ENCODE peak calls at places on chromosome 21, in ten cellular contexts. Y, E, Z, W, J, F, U, A, B and H are unnamed samples.

GRCh38 chr21:27290020-27290419 is 323.1 kb upstream of the ADAMTS5 start:
- DNase-seq in E (no peak), B (no peak), U (no peak), F (no peak), Y (no peak), A (no peak), Z (no peak), J (no peak), W (no peak), H (no peak)

GRCh38 chr21:31604591-31605190 is 54.8 kb upstream of the SOD1 start:
- DNase-seq in A (peak; percentile 63), F (peak; percentile 61), W (peak; percentile 16), Z (no peak), E (peak; percentile 72), U (peak; percentile 55), B (peak; percentile 55), Y (peak; percentile 42), J (peak; percentile 42), H (peak; percentile 23)

GRCh38 chr21:38293765-38294164 is 37.0 kb downstream of the KCNJ15 start:
- DNase-seq in U (no peak), E (no peak), W (no peak), F (no peak), Y (no peak), Z (no peak), J (no peak), B (no peak), A (no peak), H (no peak)

GRCh38 chr21:38223893-38224540 is 32.8 kb upstream of the KCNJ15 start:
- DNase-seq in W (no peak), B (no peak), A (no peak), J (peak; percentile 71), Z (no peak), F (peak; percentile 70), U (no peak), E (no peak), Y (no peak), H (no peak)

GRCh38 chr21:26881504-26882228 is 36.5 kb upstream of the ADAMTS1 start:
- DNase-seq in F (peak; percentile 57), A (no peak), E (peak; percentile 27), Z (no peak), Y (no peak), J (no peak), W (no peak), U (no peak), B (no peak), H (peak; percentile 21)

GRCh38 chr21:17270234-17270633 is 242.6 kb upstream of the CXADR start:
- DNase-seq in Z (no peak), A (no peak), Y (peak; percentile 4), U (no peak), J (no peak), B (peak; percentile 35), F (peak; percentile 72), W (peak; percentile 68), E (peak; percentile 34), H (peak; percentile 3)

GRCh38 chr21:29332461-29333354 is 34.0 kb downstream of the BACH1 start:
- DNase-seq in B (peak; percentile 84), J (no peak), U (no peak), A (no peak), W (no peak), E (no peak), Z (no peak), F (peak; percentile 70), Y (no peak), H (peak; percentile 72)

GRCh38 chr21:44568261-44568660 is 5.3 kb upstream of the KRTAP10-4 start:
- DNase-seq in U (no peak), J (no peak), Z (no peak), E (no peak), W (no peak), Y (no peak), F (no peak), B (no peak), A (no peak), H (no peak)

GRCh38 chr21:34728479-34728878 is 59.7 kb downstream of the CLIC6 start:
- DNase-seq in U (no peak), A (no peak), Y (no peak), W (no peak), E (no peak), J (no peak), Z (no peak), B (no peak), F (no peak), H (no peak)

GRCh38 chr21:45698493-45698947 is 55.0 kb downstream of the PCBP3 start:
- DNase-seq in Z (peak; percentile 55), B (peak; percentile 61), F (peak; percentile 100), A (no peak), U (no peak), E (no peak), W (no peak), J (no peak), Y (no peak), H (peak; percentile 64)

GRCh38 chr21:42744520-42745445 is 91.4 kb downstream of the PDE9A start:
- DNase-seq in A (no peak), F (no peak), Y (no peak), B (no peak), W (no peak), J (no peak), U (no peak), E (no peak), Z (no peak), H (no peak)

GRCh38 chr21:42216726-42217572 is 2.0 kb upstream of the ABCG1 start:
- DNase-seq in E (no peak), U (no peak), W (no peak), B (no peak), Y (no peak), Z (no peak), F (no peak), A (no peak), J (no peak), H (no peak)

GRCh38 chr21:31473685-31474345 is 129.8 kb upstream of the TIAM1 start:
- DNase-seq in J (no peak), U (no peak), W (no peak), Z (no peak), B (no peak), Y (no peak), F (no peak), A (no peak), E (no peak), H (peak; percentile 49)